ENCODE peak calls at places on chromosomes 6 and 20, in four cellular contexts. V is WTC11, W is HepG2, C is K562. P is an unnamed sample.

GRCh38 chr6:170235726-170236125 is 55.2 kb downstream of the DLL1 start:
- DNase-seq in V (no peak), W (no peak), C (no peak), P (no peak)

GRCh38 chr20:1720845-1721475 is 63.4 kb upstream of the SIRPG start:
- DNase-seq in V (no peak), W (no peak), C (no peak), P (no peak)

GRCh38 chr6:89242574-89243330 is 25.6 kb upstream of the GABRR1 start:
- DNase-seq in V (no peak), W (peak; percentile 44), C (peak; percentile 36), P (peak; percentile 57)

GRCh38 chr20:57647933-57648785 is 27.9 kb upstream of the ZBP1 start:
- DNase-seq in V (no peak), W (no peak), C (no peak), P (no peak)

GRCh38 chr6:33543116-33543515 is 37.0 kb downstream of the BAK1 start:
- DNase-seq in V (no peak), W (no peak), C (no peak), P (no peak)

GRCh38 chr6:35170166-35170565 is 29.0 kb upstream of the TCP11 start:
- DNase-seq in V (no peak), W (no peak), C (no peak), P (no peak)

GRCh38 chr20:36157610-36158009 is 3.1 kb downstream of the EPB41L1 start:
- DNase-seq in V (no peak), W (no peak), C (no peak), P (no peak)

GRCh38 chr6:150492941-150493340 is 106.7 kb upstream of the PLEKHG1 start:
- DNase-seq in V (no peak), W (no peak), C (no peak), P (no peak)

GRCh38 chr20:50814438-50815161 is 19.7 kb downstream of the BCAS4 start:
- DNase-seq in V (no peak), W (no peak), C (no peak), P (no peak)

GRCh38 chr6:132122871-132123270 is 171.7 kb upstream of the CCN2 start:
- DNase-seq in V (no peak), W (peak; percentile 38), C (no peak), P (peak; percentile 14)

GRCh38 chr20:17557675-17558006 is 12.2 kb upstream of the DSTN start:
- DNase-seq in V (no peak), W (peak; percentile 50), C (peak; percentile 14), P (no peak)

GRCh38 chr20:37871751-37872150 is 31.2 kb upstream of the VSTM2L start:
- DNase-seq in V (no peak), W (no peak), C (no peak), P (no peak)

GRCh38 chr6:12275084-12275483 is 15.1 kb upstream of the EDN1 start:
- DNase-seq in V (no peak), W (no peak), C (peak; percentile 28), P (no peak)

GRCh38 chr6:5516036-5516435 is 254.7 kb downstream of the FARS2 start:
- DNase-seq in V (no peak), W (no peak), C (no peak), P (no peak)

GRCh38 chr20:25356294-25356933 is 34.2 kb downstream of the ABHD12 start:
- DNase-seq in V (peak; percentile 65), W (no peak), C (no peak), P (no peak)

GRCh38 chr6:163415176-163415619 is 680 bp downstream of the QKI start:
- DNase-seq in V (no peak), W (no peak), C (peak; percentile 40), P (no peak)

GRCh38 chr6:10417681-10418104 is 2.8 kb upstream of the TFAP2A start:
- DNase-seq in V (peak; percentile 58), W (no peak), C (no peak), P (no peak)

GRCh38 chr6:118537579-118537978 is 10.5 kb upstream of the PLN start:
- DNase-seq in V (no peak), W (no peak), C (peak; percentile 68), P (no peak)

GRCh38 chr6:83368582-83368981 is 62.3 kb downstream of the ME1 start:
- DNase-seq in V (no peak), W (no peak), C (no peak), P (no peak)

GRCh38 chr6:39818695-39819094 is 26.5 kb downstream of the DAAM2 start:
- DNase-seq in V (no peak), W (no peak), C (no peak), P (no peak)

GRCh38 chr6:33276864-33277662 is at the start of gene B3GALT4:
- DNase-seq in V (peak; percentile 89), W (no peak), C (peak; percentile 94), P (peak; percentile 64)

GRCh38 chr20:58907481-58908137 is 55.1 kb downstream of the GNAS start:
- DNase-seq in V (no peak), W (peak; percentile 50), C (peak; percentile 79), P (peak; percentile 75)

GRCh38 chr20:51528263-51529026 is 14.1 kb downstream of the NFATC2 start:
- DNase-seq in V (no peak), W (no peak), C (no peak), P (no peak)

GRCh38 chr20:63083831-63084562 is 77.2 kb upstream of the BHLHE23 start:
- DNase-seq in V (peak; percentile 9), W (peak; percentile 54), C (no peak), P (no peak)

GRCh38 chr6:170068496-170068895 is 222.4 kb downstream of the DLL1 start:
- DNase-seq in V (no peak), W (no peak), C (no peak), P (no peak)

GRCh38 chr6:3940703-3941102 is 91.5 kb downstream of the FAM50B start:
- DNase-seq in V (no peak), W (no peak), C (no peak), P (no peak)

GRCh38 chr6:125279961-125280360 is 21.8 kb downstream of the HDDC2 start:
- DNase-seq in V (no peak), W (no peak), C (no peak), P (no peak)

GRCh38 chr6:102660288-102660687 is 1266.8 kb downstream of the GRIK2 start:
- DNase-seq in V (no peak), W (no peak), C (no peak), P (no peak)

GRCh38 chr6:128507337-128508310 is 12.8 kb downstream of the PTPRK start:
- DNase-seq in V (no peak), W (peak; percentile 99), C (no peak), P (no peak)

GRCh38 chr6:89828988-89829590 is 591 bp upstream of the CASP8AP2 start:
- DNase-seq in V (no peak), W (no peak), C (no peak), P (no peak)

DNA sequence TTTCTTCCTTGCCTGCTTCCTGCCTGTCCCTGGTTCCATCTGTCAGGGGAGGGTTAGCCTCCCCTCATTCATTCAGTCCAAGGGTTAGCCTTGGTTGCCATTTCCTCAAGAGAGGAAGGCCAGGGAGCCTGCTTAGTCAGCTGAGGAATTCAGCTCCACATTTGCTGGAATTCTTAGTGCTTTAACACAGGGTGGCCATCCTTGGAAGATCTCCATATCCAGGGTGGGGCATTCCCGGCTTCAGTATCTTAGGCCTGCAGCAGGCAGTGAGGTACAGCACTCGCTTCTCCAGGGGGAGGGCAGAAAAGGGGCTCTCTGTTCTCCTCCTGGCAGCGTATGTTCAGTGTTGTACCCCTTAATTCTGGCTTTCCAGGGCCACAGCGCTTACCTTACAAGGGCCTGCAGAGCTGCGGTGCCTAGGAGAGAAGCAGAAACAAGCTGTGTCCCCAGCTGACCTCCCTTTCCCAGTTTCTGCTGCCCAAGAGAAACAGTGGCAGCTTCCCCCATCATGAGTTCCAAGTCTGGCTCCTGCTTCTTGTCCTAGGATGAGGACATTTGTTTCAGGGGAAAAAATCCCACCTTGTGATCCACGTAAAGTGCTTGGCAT is 12.6 kb downstream of the SIRT5 start:
- DNase-seq in V (no peak), W (no peak), C (no peak), P (no peak)
- TF ChIP-seq ELF4 in V (no peak), W (no peak), C (no peak), P (no peak)

GRCh38 chr6:7256785-7257184 is 56.2 kb downstream of the SSR1 start:
- DNase-seq in V (no peak), W (no peak), C (no peak), P (no peak)
- TF ChIP-seq ELF4 in V (no peak), W (no peak), C (no peak), P (no peak)

DNA sequence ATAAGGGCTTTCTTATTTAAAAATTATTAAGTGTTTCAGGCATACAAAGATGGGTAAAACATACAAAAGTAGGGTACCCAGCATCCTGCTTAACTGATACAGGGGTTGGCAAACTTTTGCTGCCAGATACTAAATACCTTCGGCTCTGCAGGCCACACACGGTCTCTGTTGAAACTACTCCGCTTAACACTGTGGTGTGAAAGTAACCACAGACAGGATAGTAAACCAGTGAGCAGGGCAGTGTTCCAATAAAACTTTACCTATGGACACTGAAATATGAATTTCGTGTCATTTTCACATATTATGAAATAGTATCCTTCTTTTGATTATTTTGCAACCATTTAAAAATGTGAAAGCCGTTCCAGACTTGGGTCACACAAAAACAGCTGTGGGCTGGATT is 92.4 kb downstream of the EYA2 start:
- DNase-seq in V (no peak), W (no peak), C (no peak), P (no peak)
- TF ChIP-seq ELF4 in V (no peak), W (no peak), C (no peak), P (no peak)

GRCh38 chr6:113184736-113185135 is 672.4 kb upstream of the MARCKS start:
- DNase-seq in V (no peak), W (no peak), C (no peak), P (no peak)

GRCh38 chr6:113182370-113183141 is 674.6 kb upstream of the MARCKS start:
- DNase-seq in V (no peak), W (peak; percentile 2), C (no peak), P (no peak)

GRCh38 chr6:113181164-113181563 is 676.0 kb upstream of the MARCKS start:
- DNase-seq in V (no peak), W (no peak), C (no peak), P (no peak)

GRCh38 chr6:113185299-113185698 is 671.8 kb upstream of the MARCKS start:
- DNase-seq in V (no peak), W (no peak), C (no peak), P (no peak)

GRCh38 chr6:113184291-113184690 is 672.9 kb upstream of the MARCKS start:
- DNase-seq in V (no peak), W (no peak), C (no peak), P (no peak)
- TF ChIP-seq ELF4 in V (no peak), W (no peak), C (no peak), P (no peak)

GRCh38 chr20:54680872-54681297 is 205.5 kb downstream of the DOK5 start:
- DNase-seq in V (peak; percentile 28), W (peak; percentile 65), C (peak; percentile 12), P (peak; percentile 32)
- TF ChIP-seq ELF4 in V (no peak), W (no peak), C (no peak), P (no peak)

DNA sequence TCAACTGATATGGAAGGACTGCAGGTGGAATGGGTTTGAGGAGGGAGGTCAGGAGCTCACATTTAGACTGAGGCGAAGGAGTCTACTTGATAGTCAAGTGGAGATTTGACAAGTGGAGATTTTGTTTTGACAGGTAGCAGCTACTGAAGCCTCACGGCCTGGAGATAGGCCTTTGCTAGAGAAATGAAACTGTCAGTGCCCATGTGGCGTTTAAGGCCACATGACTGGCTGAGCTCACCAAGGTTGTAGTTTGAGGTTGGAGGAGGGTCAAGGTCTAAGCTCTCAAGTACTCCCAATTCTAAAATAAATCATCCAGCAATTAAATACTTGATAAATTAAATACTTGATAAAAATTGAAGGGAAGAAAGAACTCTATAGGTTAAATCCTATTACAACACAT is 80.1 kb upstream of the C6orf118 start:
- DNase-seq in V (no peak), W (no peak), C (no peak), P (no peak)
- TF ChIP-seq ELF4 in V (no peak), W (no peak), C (no peak), P (no peak)

GRCh38 chr6:7150381-7151064 is 42.8 kb downstream of the RREB1 start:
- DNase-seq in V (peak; percentile 69), W (no peak), C (peak; percentile 87), P (no peak)
- TF ChIP-seq ELF4 in V (no peak), W (no peak), C (no peak), P (no peak)

GRCh38 chr6:158655569-158656450 is 6.0 kb downstream of the SYTL3 start:
- DNase-seq in V (no peak), W (no peak), C (no peak), P (no peak)
- TF ChIP-seq ELF4 in V (no peak), W (no peak), C (no peak), P (no peak)

P was measured in HEK293T.